ENCODE peak calls at places on chromosome 3, in nine cellular contexts. One of them, this sample, is unnamed. For H3K27me3 and H3K9me2, the result is how much of the 10 kb centered on the place peaks cover.

GRCh38 chr3:150365132-150365604 is 42.9 kb upstream of the TSC22D2 start:
- DNase-seq in SK-N-SH: no peak
- DNase-seq in GM23248: peak
- DNase-seq in GM23338: no peak
- DNase-seq in Karpas-422: no peak
- DNase-seq in HCT116: peak
- DNase-seq in PC-3: peak
- DNase-seq in hepatocyte: no peak
- DNase-seq in PC-9: peak
- DNase-seq in this sample: no peak

GRCh38 chr3:5476403-5476802 is 288.9 kb downstream of the EDEM1 start:
- DNase-seq in GM23338: no peak
- DNase-seq in SK-N-SH: no peak
- DNase-seq in hepatocyte: no peak
- DNase-seq in HCT116: no peak
- DNase-seq in PC-9: no peak
- DNase-seq in PC-3: no peak
- DNase-seq in GM23248: no peak
- DNase-seq in Karpas-422: no peak
- DNase-seq in this sample: no peak

GRCh38 chr3:46942079-46942478 is 34.5 kb downstream of the CCDC12 start:
- DNase-seq in SK-N-SH: no peak
- DNase-seq in PC-3: no peak
- DNase-seq in GM23338: no peak
- DNase-seq in HCT116: no peak
- DNase-seq in PC-9: no peak
- DNase-seq in GM23248: no peak
- DNase-seq in Karpas-422: no peak
- DNase-seq in hepatocyte: no peak
- DNase-seq in this sample: no peak

GRCh38 chr3:44072601-44073540 is 168.8 kb upstream of the TOPAZ1 start:
- DNase-seq in SK-N-SH: no peak
- DNase-seq in PC-9: no peak
- DNase-seq in PC-3: no peak
- DNase-seq in HCT116: no peak
- DNase-seq in GM23338: no peak
- DNase-seq in Karpas-422: no peak
- DNase-seq in hepatocyte: no peak
- DNase-seq in GM23248: no peak
- DNase-seq in this sample: no peak

GRCh38 chr3:78799681-78800080 is 968.1 kb downstream of the ROBO1 start:
- DNase-seq in SK-N-SH: no peak
- DNase-seq in GM23338: no peak
- DNase-seq in hepatocyte: no peak
- DNase-seq in Karpas-422: no peak
- DNase-seq in GM23248: no peak
- DNase-seq in PC-9: no peak
- DNase-seq in PC-3: no peak
- DNase-seq in HCT116: no peak
- DNase-seq in this sample: no peak

GRCh38 chr3:197555281-197556261 is at the start of gene BDH1:
- DNase-seq in GM23338: peak
- DNase-seq in HCT116: no peak
- DNase-seq in GM23248: peak
- DNase-seq in hepatocyte: peak
- DNase-seq in PC-3: peak
- DNase-seq in Karpas-422: peak
- DNase-seq in PC-9: peak
- DNase-seq in SK-N-SH: peak
- DNase-seq in this sample: peak

GRCh38 chr3:166837535-166837934 is 542.6 kb downstream of the ZBBX start:
- DNase-seq in Karpas-422: peak
- DNase-seq in HCT116: peak
- DNase-seq in PC-3: peak
- DNase-seq in hepatocyte: peak
- DNase-seq in GM23338: peak
- DNase-seq in SK-N-SH: peak
- DNase-seq in PC-9: no peak
- DNase-seq in GM23248: no peak
- DNase-seq in this sample: peak

GRCh38 chr3:159837725-159838124 is 150.9 kb upstream of the IL12A start:
- DNase-seq in GM23248: no peak
- DNase-seq in HCT116: no peak
- DNase-seq in GM23338: no peak
- DNase-seq in Karpas-422: no peak
- DNase-seq in PC-9: no peak
- DNase-seq in PC-3: no peak
- DNase-seq in hepatocyte: no peak
- DNase-seq in SK-N-SH: no peak
- DNase-seq in this sample: no peak

GRCh38 chr3:49217688-49218470 is 46.5 kb downstream of the KLHDC8B start:
- DNase-seq in SK-N-SH: no peak
- DNase-seq in HCT116: no peak
- DNase-seq in GM23248: peak
- DNase-seq in hepatocyte: no peak
- DNase-seq in PC-9: no peak
- DNase-seq in Karpas-422: no peak
- DNase-seq in GM23338: no peak
- DNase-seq in PC-3: no peak
- DNase-seq in this sample: no peak

GRCh38 chr3:39184968-39185285 is 7.5 kb downstream of the XIRP1 start:
- DNase-seq in SK-N-SH: no peak
- DNase-seq in HCT116: no peak
- DNase-seq in PC-3: no peak
- DNase-seq in PC-9: no peak
- DNase-seq in hepatocyte: no peak
- DNase-seq in Karpas-422: no peak
- DNase-seq in GM23248: no peak
- DNase-seq in GM23338: no peak
- DNase-seq in this sample: no peak

GRCh38 chr3:11592460-11593298 is 51.0 kb downstream of the VGLL4 start:
- DNase-seq in Karpas-422: no peak
- DNase-seq in GM23248: peak
- DNase-seq in HCT116: no peak
- DNase-seq in SK-N-SH: no peak
- DNase-seq in hepatocyte: no peak
- DNase-seq in GM23338: no peak
- DNase-seq in PC-9: no peak
- DNase-seq in PC-3: no peak
- DNase-seq in this sample: no peak

GRCh38 chr3:17479681-17480405 is 262.6 kb downstream of the TBC1D5 start:
- DNase-seq in PC-3: no peak
- DNase-seq in GM23248: no peak
- DNase-seq in PC-9: no peak
- DNase-seq in Karpas-422: no peak
- DNase-seq in HCT116: no peak
- DNase-seq in GM23338: no peak
- DNase-seq in SK-N-SH: no peak
- DNase-seq in hepatocyte: no peak
- DNase-seq in this sample: no peak

DNA sequence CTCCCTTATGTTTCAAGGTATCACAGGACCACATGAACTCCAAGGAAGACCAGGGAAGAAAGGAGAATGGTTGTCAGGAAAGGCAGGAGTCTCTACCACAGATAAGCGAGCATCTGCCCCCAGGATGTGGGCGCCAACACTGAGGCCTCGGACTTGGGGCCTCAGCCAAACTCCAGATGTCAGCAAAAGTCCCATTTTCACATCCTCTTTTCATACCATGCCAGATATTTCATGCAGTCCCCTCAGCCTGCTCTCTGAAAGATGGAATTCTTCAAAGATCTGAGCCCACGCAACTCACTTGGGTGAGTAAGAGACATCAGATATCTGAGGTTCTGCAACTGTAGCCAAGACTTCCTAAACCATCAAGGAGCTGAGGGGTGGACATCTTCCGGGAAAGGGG is 19.6 kb upstream of the PRR20G start:
- DNase-seq in hepatocyte: no peak
- DNase-seq in Karpas-422: no peak
- DNase-seq in GM23248: peak
- DNase-seq in PC-9: no peak
- DNase-seq in HCT116: no peak
- DNase-seq in PC-3: no peak
- DNase-seq in GM23338: no peak
- DNase-seq in SK-N-SH: no peak
- DNase-seq in this sample: no peak
- H3K27me3 ChIP-seq in hepatocyte: under half
- H3K27me3 ChIP-seq in Karpas-422: under half
- H3K27me3 ChIP-seq in GM23248: under half
- H3K27me3 ChIP-seq in PC-9: under half
- H3K27me3 ChIP-seq in HCT116: under half
- H3K27me3 ChIP-seq in PC-3: under half
- H3K27me3 ChIP-seq in GM23338: under half
- H3K27me3 ChIP-seq in SK-N-SH: under half
- H3K27me3 ChIP-seq in this sample: under half

GRCh38 chr3:13249630-13250395 is 170.3 kb downstream of the NUP210 start:
- DNase-seq in SK-N-SH: no peak
- DNase-seq in GM23248: no peak
- DNase-seq in hepatocyte: no peak
- DNase-seq in GM23338: no peak
- DNase-seq in PC-3: no peak
- DNase-seq in Karpas-422: no peak
- DNase-seq in PC-9: no peak
- DNase-seq in HCT116: no peak
- DNase-seq in this sample: no peak
- H3K9me2 ChIP-seq in SK-N-SH: under half
- H3K9me2 ChIP-seq in GM23248: under half
- H3K9me2 ChIP-seq in hepatocyte: under half
- H3K9me2 ChIP-seq in GM23338: under half
- H3K9me2 ChIP-seq in PC-3: under half
- H3K9me2 ChIP-seq in Karpas-422: under half
- H3K9me2 ChIP-seq in PC-9: under half
- H3K9me2 ChIP-seq in HCT116: under half
- H3K9me2 ChIP-seq in this sample: under half

GRCh38 chr3:158102219-158102612 is 4.0 kb downstream of the SHOX2 start:
- DNase-seq in HCT116: no peak
- DNase-seq in SK-N-SH: no peak
- DNase-seq in Karpas-422: no peak
- DNase-seq in GM23248: no peak
- DNase-seq in GM23338: no peak
- DNase-seq in PC-9: no peak
- DNase-seq in PC-3: no peak
- DNase-seq in hepatocyte: no peak
- DNase-seq in this sample: no peak
- H3K27me3 ChIP-seq in HCT116: under half
- H3K27me3 ChIP-seq in SK-N-SH: under half
- H3K27me3 ChIP-seq in Karpas-422: under half
- H3K27me3 ChIP-seq in GM23248: under half
- H3K27me3 ChIP-seq in GM23338: half or more
- H3K27me3 ChIP-seq in PC-9: under half
- H3K27me3 ChIP-seq in PC-3: under half
- H3K27me3 ChIP-seq in hepatocyte: half or more
- H3K27me3 ChIP-seq in this sample: under half

DNA sequence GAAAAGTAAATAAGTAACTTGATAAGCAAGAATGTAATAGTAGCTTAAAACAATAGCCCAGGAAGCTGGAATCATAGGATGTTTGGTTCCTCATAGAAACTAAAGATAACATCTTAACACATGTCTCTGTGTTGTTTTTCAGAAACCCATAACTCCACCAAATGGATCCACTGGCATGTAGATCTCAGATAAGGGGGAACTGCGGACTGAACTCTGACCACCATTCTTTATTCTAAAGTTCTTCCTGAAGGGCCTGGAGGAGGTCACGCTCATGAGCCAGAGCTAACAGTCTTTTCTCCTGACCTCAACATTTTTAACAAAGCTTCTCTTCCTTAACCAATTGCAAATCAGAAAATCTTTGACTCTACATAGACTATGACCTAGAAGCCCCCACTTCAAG is 101.9 kb downstream of the SOX14 start:
- DNase-seq in PC-3: no peak
- DNase-seq in hepatocyte: no peak
- DNase-seq in GM23248: no peak
- DNase-seq in SK-N-SH: no peak
- DNase-seq in GM23338: no peak
- DNase-seq in Karpas-422: no peak
- DNase-seq in PC-9: no peak
- DNase-seq in HCT116: no peak
- DNase-seq in this sample: no peak
- H3K9me2 ChIP-seq in PC-3: under half
- H3K9me2 ChIP-seq in hepatocyte: under half
- H3K9me2 ChIP-seq in GM23248: under half
- H3K9me2 ChIP-seq in SK-N-SH: under half
- H3K9me2 ChIP-seq in GM23338: under half
- H3K9me2 ChIP-seq in Karpas-422: under half
- H3K9me2 ChIP-seq in PC-9: under half
- H3K9me2 ChIP-seq in HCT116: under half
- H3K9me2 ChIP-seq in this sample: under half

DNA sequence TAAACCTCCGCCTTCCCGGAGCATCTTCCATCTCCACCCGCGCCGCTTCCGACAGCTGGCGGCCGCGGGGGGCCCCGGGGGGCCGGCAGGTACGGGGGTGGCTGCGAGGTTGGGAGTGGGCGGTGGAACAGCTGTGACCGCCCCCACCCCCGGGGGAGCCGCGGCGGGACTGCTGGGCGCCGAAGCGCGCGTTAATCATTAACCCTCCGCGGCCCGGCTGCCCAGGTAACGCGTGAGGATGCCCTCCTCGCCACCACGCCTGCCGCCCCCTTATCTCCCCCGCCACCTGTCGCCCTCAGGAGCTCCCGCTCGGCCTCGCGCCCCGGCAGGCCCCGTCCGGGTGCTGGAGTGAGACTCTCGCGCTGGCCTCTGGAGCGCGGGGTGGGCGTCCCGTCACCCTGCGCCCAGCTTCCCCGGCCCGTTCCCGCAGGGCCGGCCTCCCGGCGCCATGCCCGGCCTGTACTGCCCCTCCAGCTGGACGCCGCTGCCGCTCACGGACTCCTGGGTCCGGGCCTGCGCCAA is 757 bp downstream of the VWA5B2 start:
- DNase-seq in PC-9: no peak
- DNase-seq in GM23248: peak
- DNase-seq in Karpas-422: no peak
- DNase-seq in SK-N-SH: peak
- DNase-seq in HCT116: no peak
- DNase-seq in PC-3: no peak
- DNase-seq in hepatocyte: peak
- DNase-seq in GM23338: peak
- DNase-seq in this sample: no peak
- H3K27me3 ChIP-seq in PC-9: half or more
- H3K27me3 ChIP-seq in GM23248: under half
- H3K27me3 ChIP-seq in Karpas-422: under half
- H3K27me3 ChIP-seq in SK-N-SH: under half
- H3K27me3 ChIP-seq in HCT116: under half
- H3K27me3 ChIP-seq in PC-3: under half
- H3K27me3 ChIP-seq in hepatocyte: half or more
- H3K27me3 ChIP-seq in GM23338: half or more
- H3K27me3 ChIP-seq in this sample: half or more

GRCh38 chr3:147431746-147432145 is 22.6 kb downstream of the ZIC1 start:
- DNase-seq in Karpas-422: no peak
- DNase-seq in hepatocyte: no peak
- DNase-seq in HCT116: no peak
- DNase-seq in PC-3: no peak
- DNase-seq in SK-N-SH: no peak
- DNase-seq in PC-9: no peak
- DNase-seq in GM23338: no peak
- DNase-seq in GM23248: peak
- DNase-seq in this sample: no peak
- H3K9me2 ChIP-seq in Karpas-422: under half
- H3K9me2 ChIP-seq in hepatocyte: under half
- H3K9me2 ChIP-seq in HCT116: under half
- H3K9me2 ChIP-seq in PC-3: under half
- H3K9me2 ChIP-seq in SK-N-SH: under half
- H3K9me2 ChIP-seq in PC-9: under half
- H3K9me2 ChIP-seq in GM23338: under half
- H3K9me2 ChIP-seq in GM23248: under half
- H3K9me2 ChIP-seq in this sample: under half